ENCODE peak calls at places on chromosome 3, in six cellular contexts. I is mammary epithelial cell; Q is IMR-90; S is spleen; W is CD8-positive, alpha-beta T cell; P is left lung. B is an unnamed sample. For H3K36me3 and H3K9me3, the result is how much of the 10 kb centered on the place peaks cover.

GRCh38 chr3:121243208-121243607 is 302.6 kb downstream of the POLQ start:
- DNase-seq in P (no peak), I (no peak), Q (no peak), W (no peak), S (no peak), B (no peak)

GRCh38 chr3:170714151-170714550 is 128.3 kb upstream of the SLC7A14 start:
- DNase-seq in W (no peak), I (peak), S (no peak), P (no peak), Q (peak), B (no peak)

GRCh38 chr3:123027292-123028232 is at the start of gene SEMA5B:
- DNase-seq in I (peak), Q (no peak), S (peak), P (no peak), W (no peak), B (no peak)

GRCh38 chr3:56915969-56916586 is 114.3 kb upstream of the ARHGEF3 start:
- DNase-seq in S (peak), P (peak), I (no peak), W (peak), Q (no peak), B (no peak)

GRCh38 chr3:39189648-39190269 is 2.6 kb downstream of the XIRP1 start:
- DNase-seq in Q (peak), S (no peak), I (peak), P (peak), W (peak), B (peak)

GRCh38 chr3:71512000-71512399 is 71.5 kb downstream of the FOXP1 start:
- DNase-seq in S (no peak), Q (no peak), I (no peak), W (no peak), P (no peak), B (no peak)

GRCh38 chr3:159852821-159853505 is 135.7 kb upstream of the IL12A start:
- DNase-seq in S (peak), W (no peak), Q (peak), P (peak), I (peak), B (no peak)

GRCh38 chr3:141530133-141530768 is 43.4 kb downstream of the RASA2 start:
- DNase-seq in S (no peak), P (no peak), I (peak), Q (peak), W (no peak), B (no peak)

GRCh38 chr3:11482024-11482423 is 161.7 kb downstream of the VGLL4 start:
- DNase-seq in I (no peak), S (no peak), W (no peak), Q (peak), P (no peak), B (no peak)

GRCh38 chr3:44318929-44319328 is 19.6 kb upstream of the TCAIM start:
- DNase-seq in S (no peak), P (no peak), W (no peak), I (no peak), Q (no peak), B (no peak)

GRCh38 chr3:157199841-157200240 is 39.9 kb upstream of the CCNL1 start:
- DNase-seq in Q (peak), I (no peak), W (no peak), S (no peak), P (no peak), B (no peak)

GRCh38 chr3:17151598-17152373 is 267.0 kb downstream of the PLCL2 start:
- DNase-seq in W (peak), Q (no peak), P (peak), S (peak), I (no peak), B (peak)

GRCh38 chr3:156176048-156176447 is 55.7 kb downstream of the KCNAB1 start:
- DNase-seq in Q (no peak), P (no peak), I (no peak), W (no peak), S (no peak), B (no peak)
- H3K36me3 ChIP-seq in Q (under half), P (under half), I (under half), W (under half), S (under half), B (under half)

GRCh38 chr3:46027736-46028397 is 584 bp upstream of the XCR1 start:
- DNase-seq in I (no peak), P (no peak), Q (no peak), S (no peak), W (no peak), B (no peak)

GRCh38 chr3:46030626-46031025 is 3.3 kb upstream of the XCR1 start:
- DNase-seq in P (no peak), S (no peak), I (no peak), Q (no peak), W (no peak), B (no peak)

GRCh38 chr3:46031747-46032146 is 4.5 kb upstream of the XCR1 start:
- DNase-seq in S (no peak), W (no peak), P (no peak), Q (no peak), I (no peak), B (no peak)

GRCh38 chr3:46031269-46031668 is 4.0 kb upstream of the XCR1 start:
- DNase-seq in S (no peak), I (no peak), Q (no peak), P (no peak), W (no peak), B (no peak)

DNA sequence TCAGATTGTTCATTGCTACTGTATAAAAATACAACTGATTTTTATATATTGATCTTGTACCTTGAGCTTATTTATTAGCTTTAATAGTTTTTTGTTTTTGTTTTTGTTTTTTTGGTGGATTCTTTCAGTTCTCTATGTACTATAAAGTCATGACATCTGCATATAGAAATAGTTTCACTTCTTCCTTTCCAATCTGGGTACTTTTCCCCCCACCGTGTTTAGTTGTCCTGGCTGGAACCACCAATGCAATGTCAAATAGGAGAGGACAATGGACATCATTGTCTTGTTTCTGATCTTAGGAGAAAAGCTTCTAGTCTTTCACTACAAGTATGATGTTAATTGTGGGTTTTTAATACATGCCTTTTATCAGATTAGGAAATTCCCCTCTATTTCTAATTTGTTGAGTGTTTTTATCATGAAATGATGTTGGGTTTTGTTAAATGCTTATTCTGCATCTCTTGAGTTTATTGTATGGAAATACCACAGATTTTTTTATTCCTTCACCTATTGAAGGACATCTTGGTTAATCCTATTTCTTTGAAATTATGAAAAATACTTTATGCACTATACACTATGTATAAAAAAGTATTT is 2.8 kb upstream of the XCR1 start:
- DNase-seq in P (no peak), Q (no peak), W (no peak), I (no peak), S (no peak), B (no peak)
- H3K9me3 ChIP-seq in P (under half), Q (under half), W (under half), I (under half), S (under half), B (under half)

DNA sequence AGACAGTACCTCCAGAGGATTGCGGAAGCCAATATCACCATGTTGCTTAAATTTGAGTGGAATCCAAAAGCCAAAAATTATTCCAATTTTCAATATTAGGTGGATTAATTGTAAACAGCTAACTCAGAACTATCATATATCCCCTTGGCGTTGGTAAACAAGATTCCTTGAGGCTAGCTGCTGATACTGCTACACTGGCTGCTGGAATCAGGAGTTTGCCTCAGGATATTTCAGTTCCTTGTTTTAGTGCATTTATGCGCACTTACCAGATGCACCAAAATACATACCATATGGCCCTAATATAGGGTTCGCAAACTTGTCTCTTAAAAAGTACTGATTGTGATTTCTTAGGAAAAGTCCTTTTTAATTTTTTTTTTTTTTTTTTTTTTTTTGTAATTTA is 605.2 kb upstream of the NAALADL2 start:
- DNase-seq in W (no peak), P (no peak), Q (no peak), S (no peak), I (no peak), B (no peak)
- H3K36me3 ChIP-seq in W (under half), P (under half), Q (under half), S (under half), I (under half), B (under half)

GRCh38 chr3:169607909-169608308 is 55.6 kb downstream of the MECOM start:
- DNase-seq in Q (no peak), W (no peak), S (no peak), I (no peak), P (no peak), B (no peak)
- H3K9me3 ChIP-seq in Q (under half), W (under half), S (under half), I (under half), P (under half), B (under half)

GRCh38 chr3:58135712-58136543 is 74.8 kb downstream of the DNASE1L3 start:
- DNase-seq in Q (no peak), S (peak), P (no peak), I (no peak), W (no peak), B (no peak)
- H3K36me3 ChIP-seq in Q (half or more), S (half or more), P (under half), I (half or more), W (under half), B (under half)

GRCh38 chr3:130259170-130259874 is 86.2 kb upstream of the COL6A5 start:
- DNase-seq in S (no peak), I (no peak), P (no peak), W (no peak), Q (no peak), B (no peak)
- H3K9me3 ChIP-seq in S (under half), I (under half), P (under half), W (under half), Q (under half), B (under half)

GRCh38 chr3:51397389-51397788 is 6.3 kb downstream of the RBM15B start:
- DNase-seq in P (no peak), Q (no peak), S (no peak), W (no peak), I (no peak), B (no peak)
- H3K36me3 ChIP-seq in P (under half), Q (half or more), S (half or more), W (half or more), I (under half), B (under half)

GRCh38 chr3:128851601-128852000 is 27.8 kb upstream of the ACAD9 start:
- DNase-seq in Q (no peak), S (no peak), W (no peak), I (no peak), P (no peak), B (no peak)

GRCh38 chr3:128855574-128855973 is 23.8 kb upstream of the ACAD9 start:
- DNase-seq in I (no peak), W (no peak), P (no peak), Q (no peak), S (no peak), B (no peak)

GRCh38 chr3:128854382-128854939 is 25.0 kb upstream of the ACAD9 start:
- DNase-seq in Q (no peak), W (no peak), S (no peak), P (no peak), I (no peak), B (no peak)

GRCh38 chr3:128850544-128850943 is 28.9 kb upstream of the ACAD9 start:
- DNase-seq in P (no peak), I (no peak), W (no peak), S (no peak), Q (no peak), B (no peak)

GRCh38 chr3:128853826-128854225 is 25.6 kb upstream of the ACAD9 start:
- DNase-seq in I (no peak), P (no peak), Q (no peak), W (no peak), S (no peak), B (no peak)
- H3K9me3 ChIP-seq in I (under half), P (under half), Q (under half), W (under half), S (under half), B (under half)

GRCh38 chr3:46576386-46576785 is 10.3 kb upstream of the LRRC2 start:
- DNase-seq in I (no peak), W (no peak), P (no peak), S (no peak), Q (no peak), B (no peak)

GRCh38 chr3:46580675-46581074 is 14.6 kb upstream of the LRRC2 start:
- DNase-seq in W (no peak), S (no peak), Q (no peak), P (no peak), I (no peak), B (no peak)

GRCh38 chr3:46576899-46577298 is 10.8 kb upstream of the LRRC2 start:
- DNase-seq in I (no peak), S (no peak), W (no peak), Q (no peak), P (no peak), B (no peak)

GRCh38 chr3:46578973-46579755 is 13.1 kb upstream of the LRRC2 start:
- DNase-seq in P (no peak), W (no peak), I (no peak), S (no peak), Q (no peak), B (no peak)

GRCh38 chr3:46579756-46580286 is 13.7 kb upstream of the LRRC2 start:
- DNase-seq in Q (no peak), P (no peak), I (no peak), W (no peak), S (no peak), B (no peak)
- H3K36me3 ChIP-seq in Q (under half), P (under half), I (under half), W (under half), S (under half), B (under half)

DNA sequence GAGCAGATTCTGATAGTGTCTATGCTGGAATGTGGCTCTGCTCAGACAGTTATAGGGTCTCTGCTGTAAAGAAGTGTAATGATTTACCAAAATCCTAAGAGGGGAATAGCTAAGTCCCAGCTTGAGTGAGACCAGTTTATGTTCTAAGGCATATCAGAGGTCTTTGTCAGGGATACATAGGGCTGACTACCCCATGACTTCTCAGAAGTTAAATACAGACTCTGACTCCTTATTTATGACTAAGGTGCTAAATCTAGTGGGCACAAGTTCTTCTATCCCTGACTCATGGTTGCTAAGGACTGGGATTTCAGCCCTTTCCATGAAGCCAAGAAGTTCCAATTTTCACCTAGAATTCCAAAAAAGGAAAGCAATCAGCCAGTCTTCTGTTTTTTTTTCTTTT is 192.6 kb upstream of the POU1F1 start:
- DNase-seq in P (no peak), Q (no peak), S (no peak), W (no peak), I (peak), B (no peak)
- H3K9me3 ChIP-seq in P (under half), Q (under half), S (under half), W (under half), I (under half), B (under half)